ENCODE peak calls at places on chromosomes 2 and 18, in nine cellular contexts. C, Z, X, R, N, H, F, P and Y are unnamed samples.

GRCh38 chr2:128735296-128735960 is 416.8 kb upstream of the HS6ST1 start:
- DNase-seq in C (no peak), Z (no peak), X (no peak), R (no peak), N (peak), H (no peak), F (no peak), P (no peak), Y (peak)

GRCh38 chr18:23257686-23258565 is 122.6 kb downstream of the CABLES1 start:
- DNase-seq in C (peak), Z (no peak), X (no peak), R (peak), N (no peak), H (no peak), F (no peak), P (no peak), Y (no peak)

GRCh38 chr18:58257461-58257860 is 213.4 kb downstream of the NEDD4L start:
- DNase-seq in C (no peak), Z (no peak), X (no peak), R (no peak), N (no peak), H (no peak), F (no peak), P (no peak), Y (no peak)

GRCh38 chr18:56835331-56835730 is 184.2 kb downstream of the WDR7 start:
- DNase-seq in C (no peak), Z (no peak), X (no peak), R (no peak), N (no peak), H (no peak), F (no peak), P (no peak), Y (no peak)

GRCh38 chr2:29130295-29130694 is 15.1 kb downstream of the CLIP4 start:
- DNase-seq in C (no peak), Z (peak), X (no peak), R (peak), N (peak), H (no peak), F (peak), P (peak), Y (peak)

GRCh38 chr2:75710577-75711253 is at the start of gene GCFC2:
- DNase-seq in C (peak), Z (peak), X (peak), R (peak), N (peak), H (peak), F (peak), P (peak), Y (peak)

GRCh38 chr2:100730290-100730868 is 89.6 kb upstream of the NPAS2 start:
- DNase-seq in C (peak), Z (peak), X (no peak), R (peak), N (peak), H (peak), F (peak), P (no peak), Y (peak)

GRCh38 chr2:393711-394696 is 106.1 kb upstream of the ALKAL2 start:
- DNase-seq in C (no peak), Z (peak), X (peak), R (peak), N (peak), H (no peak), F (peak), P (no peak), Y (peak)

GRCh38 chr2:23554054-23554697 is 169.2 kb downstream of the KLHL29 start:
- DNase-seq in C (peak), Z (no peak), X (no peak), R (peak), N (no peak), H (no peak), F (no peak), P (no peak), Y (no peak)

GRCh38 chr18:59656488-59656887 is 40.7 kb downstream of the CCBE1 start:
- DNase-seq in C (no peak), Z (no peak), X (no peak), R (no peak), N (no peak), H (no peak), F (no peak), P (no peak), Y (no peak)

GRCh38 chr18:59660398-59660797 is 36.8 kb downstream of the CCBE1 start:
- DNase-seq in C (no peak), Z (no peak), X (no peak), R (no peak), N (no peak), H (no peak), F (no peak), P (no peak), Y (no peak)

GRCh38 chr18:59659486-59660187 is 37.6 kb downstream of the CCBE1 start:
- DNase-seq in C (no peak), Z (no peak), X (no peak), R (no peak), N (no peak), H (no peak), F (no peak), P (no peak), Y (no peak)

GRCh38 chr18:59655661-59656060 is 41.6 kb downstream of the CCBE1 start:
- DNase-seq in C (no peak), Z (no peak), X (no peak), R (no peak), N (no peak), H (no peak), F (no peak), P (no peak), Y (no peak)

GRCh38 chr18:59657012-59657411 is 40.2 kb downstream of the CCBE1 start:
- DNase-seq in C (no peak), Z (no peak), X (no peak), R (no peak), N (no peak), H (no peak), F (no peak), P (no peak), Y (no peak)
- H3K4me3 ChIP-seq in C (no peak), Z (no peak), X (no peak), R (no peak), N (no peak), H (no peak), F (no peak), P (no peak), Y (no peak)

GRCh38 chr2:173962036-173962435 is 3.1 kb downstream of the SP3 start:
- DNase-seq in C (no peak), Z (no peak), X (no peak), R (peak), N (no peak), H (no peak), F (no peak), P (no peak), Y (no peak)

GRCh38 chr2:173963817-173964564 is 1.2 kb downstream of the SP3 start:
- DNase-seq in C (peak), Z (peak), X (peak), R (peak), N (peak), H (peak), F (peak), P (peak), Y (peak)

GRCh38 chr2:173963323-173963816 is 1.8 kb downstream of the SP3 start:
- DNase-seq in C (peak), Z (peak), X (peak), R (peak), N (peak), H (no peak), F (no peak), P (no peak), Y (peak)

GRCh38 chr2:173961346-173961705 is 3.8 kb downstream of the SP3 start:
- DNase-seq in C (no peak), Z (no peak), X (no peak), R (no peak), N (no peak), H (no peak), F (no peak), P (no peak), Y (no peak)

DNA sequence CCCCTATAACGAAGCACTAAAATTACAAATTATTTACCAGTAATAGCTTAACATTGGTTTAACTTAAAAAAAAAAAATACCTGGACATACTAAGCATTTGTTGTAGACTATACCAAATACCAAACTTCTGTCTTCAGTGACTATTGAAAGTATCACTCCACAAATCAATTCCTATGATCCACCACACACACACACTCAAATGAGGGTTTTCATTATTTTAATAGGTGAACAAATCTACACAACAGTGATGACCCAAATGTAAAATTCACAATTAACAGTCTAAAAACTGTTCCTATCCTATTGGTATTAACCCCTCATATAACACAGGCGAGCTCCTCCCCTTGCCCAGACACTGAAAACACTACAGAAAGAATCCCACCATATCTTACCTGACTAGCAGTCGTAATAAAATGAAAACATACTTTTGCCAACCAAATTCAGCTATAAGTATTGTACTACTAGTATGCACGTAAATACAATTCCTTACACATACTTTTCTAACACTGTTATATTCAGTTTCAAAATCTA is 2.5 kb downstream of the SP3 start:
- DNase-seq in C (no peak), Z (no peak), X (no peak), R (no peak), N (no peak), H (no peak), F (no peak), P (no peak), Y (no peak)
- H3K4me3 ChIP-seq in C (no peak), Z (peak), X (peak), R (peak), N (peak), H (peak), F (peak), P (peak), Y (peak)

DNA sequence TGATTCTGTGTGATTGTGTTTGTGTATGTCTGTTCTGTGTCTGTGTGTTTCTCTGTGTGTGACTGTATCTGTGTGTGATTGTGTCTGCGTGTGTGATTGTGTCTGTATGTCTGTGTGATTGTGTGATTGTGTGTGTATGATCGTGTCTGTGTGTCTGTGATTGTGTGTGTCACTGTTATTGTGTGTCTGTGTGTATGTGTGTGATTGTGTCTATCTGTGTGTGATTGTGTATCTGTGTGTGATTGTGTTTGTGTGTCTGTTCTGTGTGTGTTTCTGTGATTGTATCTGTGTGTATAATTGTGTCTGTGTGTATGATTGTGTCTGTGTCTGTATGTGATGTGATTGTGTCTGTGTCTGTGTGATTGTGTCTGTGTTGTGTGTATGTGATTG is 11.7 kb upstream of the KLHL30 start:
- DNase-seq in C (no peak), Z (no peak), X (no peak), R (no peak), N (no peak), H (no peak), F (no peak), P (no peak), Y (no peak)
- H3K4me3 ChIP-seq in C (no peak), Z (no peak), X (no peak), R (no peak), N (no peak), H (no peak), F (no peak), P (no peak), Y (no peak)

GRCh38 chr2:31083204-31083993 is 54.8 kb downstream of the GALNT14 start:
- DNase-seq in C (no peak), Z (no peak), X (no peak), R (no peak), N (no peak), H (no peak), F (no peak), P (no peak), Y (no peak)

GRCh38 chr2:31087491-31087890 is 50.7 kb downstream of the GALNT14 start:
- DNase-seq in C (no peak), Z (no peak), X (no peak), R (no peak), N (no peak), H (no peak), F (no peak), P (no peak), Y (no peak)

GRCh38 chr2:31089645-31090044 is 48.6 kb downstream of the GALNT14 start:
- DNase-seq in C (no peak), Z (no peak), X (no peak), R (no peak), N (no peak), H (no peak), F (no peak), P (no peak), Y (peak)

GRCh38 chr2:31088516-31089195 is 49.6 kb downstream of the GALNT14 start:
- DNase-seq in C (no peak), Z (no peak), X (no peak), R (no peak), N (no peak), H (no peak), F (no peak), P (no peak), Y (no peak)

DNA sequence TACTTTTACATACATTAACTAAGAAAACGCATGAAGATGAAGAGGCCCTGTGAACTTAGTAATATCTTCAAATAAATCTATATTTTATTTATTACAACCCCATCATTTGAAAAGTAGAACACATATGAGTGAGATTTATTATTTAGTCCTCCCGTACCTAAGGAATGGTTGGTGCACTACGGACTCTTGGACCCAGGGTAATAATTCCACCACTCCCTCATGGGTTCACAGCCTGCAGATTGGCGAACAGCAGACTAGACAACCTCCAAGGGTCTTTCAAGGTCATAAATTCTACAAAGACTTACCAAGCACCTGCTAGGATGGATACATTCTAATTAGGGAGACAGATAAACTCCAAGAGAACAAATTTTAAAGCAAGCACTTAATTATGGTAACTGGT is 51.7 kb downstream of the GALNT14 start:
- DNase-seq in C (no peak), Z (no peak), X (no peak), R (no peak), N (no peak), H (no peak), F (no peak), P (no peak), Y (no peak)
- H3K4me3 ChIP-seq in C (no peak), Z (no peak), X (no peak), R (no peak), N (no peak), H (no peak), F (no peak), P (no peak), Y (no peak)

GRCh38 chr2:237732790-237733349 is 65.7 kb upstream of the RBM44 start:
- DNase-seq in C (no peak), Z (no peak), X (no peak), R (no peak), N (peak), H (no peak), F (peak), P (no peak), Y (peak)
- H3K4me3 ChIP-seq in C (no peak), Z (no peak), X (no peak), R (no peak), N (no peak), H (no peak), F (no peak), P (no peak), Y (no peak)